ENCODE peak calls at places on chromosomes 3 and 15, in five cellular contexts. E, C, Z, H and A are unnamed samples.

GRCh38 chr3:176796371-176796770 is 400.9 kb downstream of the TBL1XR1 start:
- DNase-seq in E (no peak), C (no peak), Z (no peak), H (peak; percentile 15), A (no peak)

GRCh38 chr15:69904296-69904560 is 193.5 kb downstream of the TLE3 start:
- DNase-seq in E (no peak), C (no peak), Z (no peak), H (no peak), A (no peak)

GRCh38 chr3:172071780-172072179 is 32.4 kb downstream of the FNDC3B start:
- DNase-seq in E (no peak), C (no peak), Z (no peak), H (no peak), A (no peak)

GRCh38 chr3:33067484-33067883 is 29.5 kb downstream of the GLB1 start:
- DNase-seq in E (no peak), C (no peak), Z (no peak), H (peak; percentile 27), A (no peak)

GRCh38 chr3:102529452-102529851 is 94.6 kb downstream of the ZPLD1 start:
- DNase-seq in E (no peak), C (no peak), Z (no peak), H (peak; percentile 25), A (peak; percentile 4)

GRCh38 chr3:178257491-178257890 is 278.7 kb upstream of the KCNMB2 start:
- DNase-seq in E (no peak), C (no peak), Z (no peak), H (no peak), A (no peak)

GRCh38 chr3:154018100-154018696 is 103.0 kb upstream of the ARHGEF26 start:
- DNase-seq in E (peak; percentile 77), C (no peak), Z (peak; percentile 19), H (peak; percentile 7), A (peak; percentile 41)

GRCh38 chr15:70665599-70665998 is 97.8 kb downstream of the UACA start:
- DNase-seq in E (no peak), C (no peak), Z (no peak), H (no peak), A (no peak)

GRCh38 chr15:70488002-70488605 is 275.3 kb downstream of the UACA start:
- DNase-seq in E (peak; percentile 70), C (peak; percentile 73), Z (peak; percentile 58), H (peak; percentile 80), A (peak; percentile 69)

GRCh38 chr15:88166330-88166993 is 90.1 kb downstream of the NTRK3 start:
- DNase-seq in E (peak; percentile 30), C (no peak), Z (no peak), H (no peak), A (peak; percentile 13)

GRCh38 chr3:37974121-37974927 is 16.3 kb upstream of the VILL start:
- DNase-seq in E (peak; percentile 75), C (peak; percentile 61), Z (peak; percentile 70), H (peak; percentile 46), A (peak; percentile 71)

GRCh38 chr15:57680021-57680420 is 26.5 kb upstream of the POLR2M start:
- DNase-seq in E (no peak), C (no peak), Z (no peak), H (peak; percentile 79), A (no peak)

GRCh38 chr15:78709263-78709882 is 68.4 kb upstream of the CHRNB4 start:
- DNase-seq in E (peak; percentile 77), C (peak; percentile 67), Z (peak; percentile 57), H (peak; percentile 16), A (peak; percentile 44)

GRCh38 chr15:65833501-65834220 is 35.6 kb upstream of the RAB11A start:
- DNase-seq in E (no peak), C (no peak), Z (peak; percentile 37), H (no peak), A (peak; percentile 25)